ENCODE peak calls at places on chromosome 13, in ten cellular contexts. Y, W, X, J, B, H, V, Z, L and M are unnamed samples.

GRCh38 chr13:94267581-94267980 is 211.9 kb downstream of the DCT start:
- DNase-seq in Y (no peak), W (no peak), X (no peak), J (no peak), B (no peak), H (no peak), V (no peak), Z (no peak), L (no peak), M (no peak)

GRCh38 chr13:99009987-99010551 is 32.2 kb upstream of the DOCK9 start:
- DNase-seq in Y (no peak), W (no peak), X (no peak), J (no peak), B (no peak), H (no peak), V (no peak), Z (no peak), L (no peak), M (no peak)

GRCh38 chr13:40874138-40874776 is 84.8 kb downstream of the SLC25A15 start:
- DNase-seq in Y (no peak), W (no peak), X (peak), J (no peak), B (no peak), H (no peak), V (no peak), Z (no peak), L (peak), M (no peak)

GRCh38 chr13:108859202-108860012 is 230.0 kb downstream of the MYO16 start:
- DNase-seq in Y (no peak), W (peak), X (peak), J (peak), B (no peak), H (no peak), V (no peak), Z (no peak), L (peak), M (no peak)

GRCh38 chr13:41694902-41695301 is 237.6 kb downstream of the RGCC start:
- DNase-seq in Y (peak), W (peak), X (peak), J (peak), B (peak), H (no peak), V (no peak), Z (no peak), L (peak), M (peak)

GRCh38 chr13:44243198-44243852 is 130.3 kb upstream of the SERP2 start:
- DNase-seq in Y (no peak), W (peak), X (peak), J (no peak), B (peak), H (peak), V (peak), Z (peak), L (peak), M (peak)

GRCh38 chr13:42275506-42275905 is 3.6 kb downstream of the AKAP11 start:
- DNase-seq in Y (no peak), W (no peak), X (no peak), J (no peak), B (no peak), H (no peak), V (no peak), Z (no peak), L (no peak), M (no peak)

GRCh38 chr13:25141042-25141441 is 31.0 kb downstream of the AMER2 start:
- DNase-seq in Y (no peak), W (no peak), X (no peak), J (no peak), B (no peak), H (no peak), V (no peak), Z (no peak), L (no peak), M (no peak)

GRCh38 chr13:55160911-55161310 is 1979.8 kb upstream of the PRR20A start:
- DNase-seq in Y (no peak), W (no peak), X (no peak), J (no peak), B (no peak), H (no peak), V (no peak), Z (no peak), L (no peak), M (no peak)

GRCh38 chr13:113953561-113953960 is 20.3 kb downstream of the C13orf46 start:
- DNase-seq in Y (no peak), W (no peak), X (no peak), J (no peak), B (no peak), H (no peak), V (no peak), Z (no peak), L (no peak), M (peak)

GRCh38 chr13:107192289-107192688 is 624.4 kb upstream of the ARGLU1 start:
- DNase-seq in Y (peak), W (no peak), X (no peak), J (no peak), B (no peak), H (no peak), V (no peak), Z (no peak), L (no peak), M (no peak)

GRCh38 chr13:92103673-92104296 is 705.4 kb downstream of the GPC5 start:
- DNase-seq in Y (no peak), W (peak), X (no peak), J (no peak), B (no peak), H (no peak), V (no peak), Z (no peak), L (no peak), M (no peak)

GRCh38 chr13:67273001-67273400 is 42.9 kb upstream of the PCDH9 start:
- DNase-seq in Y (no peak), W (peak), X (peak), J (no peak), B (no peak), H (no peak), V (no peak), Z (no peak), L (peak), M (no peak)

GRCh38 chr13:77872995-77873394 is 45.6 kb downstream of the EDNRB start:
- DNase-seq in Y (no peak), W (no peak), X (no peak), J (no peak), B (no peak), H (no peak), V (no peak), Z (no peak), L (no peak), M (no peak)

GRCh38 chr13:37386276-37386675 is 212.3 kb downstream of the POSTN start:
- DNase-seq in Y (no peak), W (peak), X (peak), J (no peak), B (no peak), H (no peak), V (no peak), Z (no peak), L (peak), M (no peak)

GRCh38 chr13:48542581-48543341 is 9.9 kb upstream of the RCBTB2 start:
- DNase-seq in Y (no peak), W (peak), X (no peak), J (no peak), B (peak), H (no peak), V (peak), Z (peak), L (peak), M (no peak)

GRCh38 chr13:112202966-112203365 is 136.0 kb downstream of the SOX1 start:
- DNase-seq in Y (no peak), W (no peak), X (no peak), J (no peak), B (no peak), H (no peak), V (no peak), Z (no peak), L (no peak), M (no peak)

GRCh38 chr13:52978989-52979388 is 49.6 kb upstream of the OLFM4 start:
- DNase-seq in Y (no peak), W (no peak), X (no peak), J (no peak), B (no peak), H (no peak), V (no peak), Z (no peak), L (no peak), M (no peak)

DNA sequence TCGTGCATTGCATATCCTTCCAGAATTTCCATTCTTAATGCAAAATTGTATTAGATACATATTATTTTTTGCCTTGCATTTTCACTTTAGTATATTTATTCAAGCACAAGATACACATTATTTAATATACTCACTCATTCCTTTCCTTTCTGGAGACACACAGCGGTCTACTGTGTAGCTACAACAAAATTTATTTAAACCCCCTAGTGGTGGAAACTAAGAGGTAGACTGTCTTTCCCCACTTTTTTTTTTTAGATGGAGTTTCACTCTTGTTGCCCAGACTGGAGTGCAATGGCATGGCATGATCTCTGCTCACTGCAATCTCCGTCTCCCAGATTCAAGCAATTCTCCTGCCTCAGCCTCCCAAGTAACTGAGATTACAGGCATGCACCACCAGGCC is 2040.3 kb upstream of the PCDH20 start:
- DNase-seq in Y (no peak), W (no peak), X (no peak), J (no peak), B (no peak), H (no peak), V (no peak), Z (no peak), L (no peak), M (no peak)
- TF ChIP-seq CTCF in Y (no peak), W (peak), X (no peak), J (peak), B (no peak), H (peak), V (peak), Z (peak), L (peak), M (no peak)

GRCh38 chr13:51817717-51818116 is 13.8 kb upstream of the DHRS12 start:
- DNase-seq in Y (no peak), W (no peak), X (no peak), J (no peak), B (no peak), H (no peak), V (no peak), Z (no peak), L (no peak), M (no peak)

GRCh38 chr13:51819544-51819943 is 15.6 kb upstream of the DHRS12 start:
- DNase-seq in Y (no peak), W (no peak), X (no peak), J (no peak), B (no peak), H (no peak), V (no peak), Z (no peak), L (no peak), M (no peak)

GRCh38 chr13:51818771-51819511 is 15.0 kb upstream of the DHRS12 start:
- DNase-seq in Y (no peak), W (peak), X (peak), J (peak), B (no peak), H (no peak), V (no peak), Z (no peak), L (no peak), M (no peak)

GRCh38 chr13:51816604-51817254 is 12.8 kb upstream of the DHRS12 start:
- DNase-seq in Y (no peak), W (no peak), X (no peak), J (no peak), B (no peak), H (peak), V (no peak), Z (no peak), L (no peak), M (no peak)

GRCh38 chr13:51818276-51818675 is 14.3 kb upstream of the DHRS12 start:
- DNase-seq in Y (no peak), W (no peak), X (no peak), J (no peak), B (peak), H (no peak), V (no peak), Z (no peak), L (no peak), M (no peak)
- TF ChIP-seq CTCF in Y (no peak), W (no peak), X (no peak), J (peak), B (peak), H (no peak), V (no peak), Z (no peak), L (no peak), M (no peak)

DNA sequence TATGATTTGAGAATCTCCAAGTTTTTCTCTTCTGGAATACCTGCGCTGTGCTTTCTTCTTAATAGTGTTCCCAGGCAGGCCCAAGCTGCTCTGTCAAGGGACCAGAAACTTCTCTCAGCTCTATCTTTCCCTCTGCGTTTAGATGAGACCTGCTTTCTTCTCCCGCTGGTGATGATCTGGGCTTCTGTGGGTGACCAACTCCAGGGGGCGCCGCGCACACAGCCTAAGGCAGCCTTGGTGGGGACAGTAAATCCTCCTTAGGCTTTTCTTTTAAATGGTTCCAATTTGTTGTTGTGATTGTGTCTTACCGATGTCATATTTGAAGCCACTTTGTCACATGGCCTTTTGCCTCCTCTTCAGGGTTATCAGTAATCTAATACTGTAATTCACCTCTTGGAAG is 439.4 kb upstream of the KLF12 start:
- DNase-seq in Y (no peak), W (no peak), X (no peak), J (no peak), B (no peak), H (no peak), V (no peak), Z (peak), L (no peak), M (no peak)
- TF ChIP-seq CTCF in Y (no peak), W (peak), X (peak), J (peak), B (no peak), H (no peak), V (no peak), Z (peak), L (peak), M (no peak)

GRCh38 chr13:88329066-88329465 is 657.9 kb downstream of the SLITRK5 start:
- DNase-seq in Y (no peak), W (no peak), X (no peak), J (no peak), B (no peak), H (no peak), V (no peak), Z (no peak), L (no peak), M (no peak)
- TF ChIP-seq CTCF in Y (no peak), W (no peak), X (no peak), J (no peak), B (no peak), H (no peak), V (no peak), Z (no peak), L (no peak), M (no peak)

DNA sequence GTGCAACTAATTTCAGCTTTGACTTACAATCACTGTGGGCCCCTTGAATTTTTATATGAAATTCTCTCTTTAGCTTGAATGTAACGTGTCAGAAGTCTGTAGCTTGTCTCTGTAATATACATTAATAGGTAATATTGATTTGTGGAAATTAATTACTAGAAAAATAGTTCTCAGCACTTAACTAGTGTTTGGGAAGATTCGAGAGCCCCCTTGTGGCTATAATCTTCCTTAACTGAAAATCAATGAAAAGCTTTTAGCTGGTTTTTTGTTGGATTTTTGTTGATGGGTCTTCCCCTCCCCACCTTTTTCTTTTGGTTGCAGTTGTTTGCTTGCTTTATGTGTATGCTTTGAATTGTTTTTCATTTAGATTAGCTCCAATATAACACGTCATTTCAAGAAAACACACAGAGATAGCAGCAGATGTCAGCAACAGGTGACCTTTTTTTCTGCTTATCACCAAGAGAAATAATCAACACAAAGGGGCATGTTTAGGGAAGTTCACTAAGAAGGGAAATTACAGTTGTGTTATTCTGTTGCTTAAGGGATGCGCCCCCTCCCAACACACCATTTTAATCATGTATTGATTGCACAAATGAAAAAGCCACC is 176.8 kb downstream of the OXGR1 start:
- DNase-seq in Y (no peak), W (peak), X (peak), J (no peak), B (no peak), H (no peak), V (no peak), Z (peak), L (peak), M (no peak)
- TF ChIP-seq CTCF in Y (no peak), W (peak), X (peak), J (peak), B (peak), H (peak), V (peak), Z (peak), L (peak), M (peak)

GRCh38 chr13:81379183-81379582 is 1038.3 kb upstream of the SPRY2 start:
- DNase-seq in Y (no peak), W (no peak), X (no peak), J (no peak), B (no peak), H (no peak), V (no peak), Z (no peak), L (no peak), M (no peak)
- TF ChIP-seq CTCF in Y (no peak), W (no peak), X (no peak), J (no peak), B (no peak), H (no peak), V (peak), Z (peak), L (no peak), M (no peak)

GRCh38 chr13:75685239-75685697 is 49.1 kb downstream of the LMO7 start:
- DNase-seq in Y (no peak), W (peak), X (peak), J (peak), B (no peak), H (peak), V (no peak), Z (no peak), L (peak), M (no peak)
- TF ChIP-seq CTCF in Y (no peak), W (peak), X (peak), J (peak), B (no peak), H (no peak), V (no peak), Z (no peak), L (peak), M (no peak)

DNA sequence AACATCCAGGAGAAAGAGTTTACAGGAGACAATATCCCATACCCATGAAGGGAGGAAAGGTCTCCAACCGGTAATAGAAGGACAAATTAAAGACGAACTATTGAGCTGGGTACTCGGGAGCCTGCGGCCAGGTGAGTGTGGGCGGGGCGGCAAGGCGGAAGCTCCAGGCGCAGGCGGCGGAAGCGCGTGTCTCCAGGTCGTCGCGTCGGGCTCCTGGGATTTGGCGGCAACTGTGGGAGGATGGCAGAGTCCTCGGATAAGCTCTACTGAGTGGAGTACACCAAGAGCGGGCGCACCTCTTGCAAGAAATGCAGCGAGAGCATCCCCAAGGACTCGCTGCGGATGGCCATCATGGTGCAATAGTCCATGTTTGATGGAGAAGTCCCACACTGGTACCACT is 21.6 kb upstream of the ANKRD10 start:
- DNase-seq in Y (no peak), W (no peak), X (no peak), J (no peak), B (no peak), H (no peak), V (no peak), Z (no peak), L (no peak), M (no peak)
- TF ChIP-seq CTCF in Y (no peak), W (no peak), X (no peak), J (no peak), B (no peak), H (no peak), V (no peak), Z (no peak), L (no peak), M (no peak)